ENCODE peak calls at places on chromosomes 4 and X, in seven cellular contexts. G is NT2/D1, M is AG10803, D is lower leg skin, X is astrocyte of the spinal cord, S is neuronal stem cell, W is aorta. P is an unnamed sample.

GRCh38 chrX:21056636-21057035 is 317.6 kb upstream of the CNKSR2 start:
- DNase-seq in G (no peak), M (no peak), D (no peak), X (no peak), S (no peak), W (no peak), P (no peak)

GRCh38 chrX:129690435-129690834 is 35.7 kb upstream of the APLN start:
- DNase-seq in G (no peak), M (peak), D (no peak), X (no peak), S (no peak), W (no peak), P (peak)

GRCh38 chrX:36334508-36335015 is 415.0 kb downstream of the CFAP47 start:
- DNase-seq in G (no peak), M (no peak), D (no peak), X (no peak), S (no peak), W (no peak), P (no peak)

GRCh38 chr4:14528921-14529320 is 473.4 kb upstream of the CPEB2 start:
- DNase-seq in G (no peak), M (no peak), D (no peak), X (no peak), S (no peak), W (no peak), P (no peak)

GRCh38 chrX:9166566-9166909 is 132.6 kb upstream of the FAM9B start:
- DNase-seq in G (no peak), M (peak), D (no peak), X (peak), S (no peak), W (no peak), P (no peak)

GRCh38 chrX:16683007-16683664 is 29.3 kb downstream of the CTPS2 start:
- DNase-seq in G (no peak), M (no peak), D (no peak), X (no peak), S (no peak), W (no peak), P (no peak)

GRCh38 chrX:134631404-134632346 is 26.6 kb downstream of the PLAC1 start:
- DNase-seq in G (no peak), M (peak), D (peak), X (no peak), S (no peak), W (no peak), P (no peak)

GRCh38 chr4:94413085-94413685 is 38.6 kb upstream of the PDLIM5 start:
- DNase-seq in G (no peak), M (peak), D (no peak), X (peak), S (no peak), W (no peak), P (no peak)

GRCh38 chr4:35125995-35126712 is 1118.2 kb downstream of the ARAP2 start:
- DNase-seq in G (no peak), M (no peak), D (no peak), X (no peak), S (no peak), W (no peak), P (no peak)

GRCh38 chr4:148874331-148874730 is 432.1 kb upstream of the NR3C2 start:
- DNase-seq in G (no peak), M (no peak), D (no peak), X (no peak), S (no peak), W (no peak), P (no peak)

GRCh38 chr4:153541426-153542096 is 75.4 kb downstream of the TMEM131L start:
- DNase-seq in G (no peak), M (peak), D (no peak), X (peak), S (no peak), W (no peak), P (no peak)

GRCh38 chr4:76733380-76733779 is 164.6 kb downstream of the SOWAHB start:
- DNase-seq in G (no peak), M (no peak), D (no peak), X (no peak), S (no peak), W (no peak), P (no peak)

GRCh38 chrX:102958794-102959193 is 21.7 kb downstream of the RAB40AL start:
- DNase-seq in G (no peak), M (no peak), D (no peak), X (no peak), S (no peak), W (no peak), P (no peak)

GRCh38 chr4:147772459-147772969 is 40.6 kb downstream of the ARHGAP10 start:
- DNase-seq in G (no peak), M (peak), D (no peak), X (peak), S (no peak), W (no peak), P (no peak)

GRCh38 chr4:101169044-101170014 is 178.0 kb downstream of the PPP3CA start:
- DNase-seq in G (peak), M (peak), D (peak), X (peak), S (peak), W (peak), P (no peak)

GRCh38 chr4:141142423-141142822 is 9.2 kb upstream of the RNF150 start:
- DNase-seq in G (no peak), M (no peak), D (no peak), X (no peak), S (no peak), W (no peak), P (no peak)

GRCh38 chrX:22059800-22060199 is 27.7 kb downstream of the PHEX start:
- DNase-seq in G (no peak), M (peak), D (no peak), X (no peak), S (no peak), W (no peak), P (no peak)

GRCh38 chrX:47047989-47048388 is 30.3 kb upstream of the RGN start:
- DNase-seq in G (no peak), M (no peak), D (no peak), X (no peak), S (no peak), W (no peak), P (no peak)

GRCh38 chr4:76096076-76096475 is 21.6 kb downstream of the ART3 start:
- DNase-seq in G (no peak), M (no peak), D (no peak), X (no peak), S (no peak), W (no peak), P (no peak)

GRCh38 chr4:41799126-41799525 is 50.6 kb upstream of the PHOX2B start:
- DNase-seq in G (no peak), M (no peak), D (no peak), X (no peak), S (no peak), W (no peak), P (no peak)

GRCh38 chrX:96430756-96431455 is 253.7 kb upstream of the DIAPH2 start:
- DNase-seq in G (no peak), M (no peak), D (no peak), X (no peak), S (no peak), W (no peak), P (no peak)

GRCh38 chr4:169059294-169060201 is 49.5 kb upstream of the CBR4 start:
- DNase-seq in G (no peak), M (peak), D (peak), X (no peak), S (no peak), W (no peak), P (no peak)

GRCh38 chr4:9594948-9595347 is 150.7 kb downstream of the DEFB131A start:
- DNase-seq in G (no peak), M (no peak), D (no peak), X (no peak), S (no peak), W (no peak), P (no peak)

GRCh38 chrX:46444011-46444410 is 101.2 kb downstream of the ZNF674 start:
- DNase-seq in G (peak), M (peak), D (no peak), X (peak), S (no peak), W (no peak), P (no peak)

GRCh38 chr4:25128671-25129070 is 31.6 kb downstream of the SEPSECS start:
- DNase-seq in G (no peak), M (no peak), D (no peak), X (no peak), S (no peak), W (no peak), P (no peak)

GRCh38 chr4:127134490-127134889 is 498.3 kb upstream of the INTU start:
- DNase-seq in G (no peak), M (peak), D (no peak), X (no peak), S (no peak), W (no peak), P (no peak)

GRCh38 chrX:7215842-7216241 is 67.9 kb upstream of the PUDP start:
- DNase-seq in G (no peak), M (peak), D (no peak), X (no peak), S (no peak), W (no peak), P (no peak)
- H3K4me3 ChIP-seq in G (no peak), M (no peak), D (no peak), X (no peak), S (no peak), W (no peak), P (no peak)

GRCh38 chrX:147916375-147916968 is 4.8 kb downstream of the FMR1 start:
- DNase-seq in G (no peak), M (no peak), D (no peak), X (no peak), S (no peak), W (no peak), P (no peak)
- H3K4me3 ChIP-seq in G (no peak), M (no peak), D (no peak), X (no peak), S (no peak), W (no peak), P (no peak)

GRCh38 chr4:54076673-54077072 is 12.3 kb upstream of the CHIC2 start:
- DNase-seq in G (no peak), M (peak), D (no peak), X (no peak), S (no peak), W (no peak), P (no peak)
- H3K4me3 ChIP-seq in G (no peak), M (no peak), D (no peak), X (no peak), S (no peak), W (no peak), P (no peak)

GRCh38 chr4:44132526-44132925 is 316.1 kb downstream of the KCTD8 start:
- DNase-seq in G (no peak), M (no peak), D (no peak), X (no peak), S (no peak), W (no peak), P (no peak)
- H3K4me3 ChIP-seq in G (no peak), M (no peak), D (no peak), X (no peak), S (no peak), W (no peak), P (no peak)